ENCODE peak calls at places on chromosome 1, in five cellular contexts. F is fibroblast of mammary gland, G is PC-9, C is fibroblast of lung, M is kidney. D is an unnamed sample.

GRCh38 chr1:60008500-60008899 is 65.1 kb downstream of the C1orf87 start:
- DNase-seq in F (no peak), G (no peak), C (no peak), M (no peak), D (no peak)

GRCh38 chr1:81689531-81689941 is 111.2 kb upstream of the ADGRL2 start:
- DNase-seq in F (peak), G (peak), C (peak), M (no peak), D (peak)

GRCh38 chr1:30744060-30744756 is 13.4 kb downstream of the LAPTM5 start:
- DNase-seq in F (peak), G (no peak), C (peak), M (peak), D (peak)

GRCh38 chr1:46315669-46316403 is 12.3 kb downstream of the UQCRH start:
- DNase-seq in F (peak), G (no peak), C (peak), M (no peak), D (peak)

GRCh38 chr1:153113416-153113815 is at the start of gene SPRR2F:
- DNase-seq in F (no peak), G (no peak), C (no peak), M (no peak), D (no peak)

GRCh38 chr1:31795801-31796621 is 19.8 kb downstream of the SPOCD1 start:
- DNase-seq in F (peak), G (no peak), C (peak), M (peak), D (peak)

GRCh38 chr1:161200992-161201827 is 957 bp upstream of the NDUFS2 start:
- DNase-seq in F (peak), G (no peak), C (peak), M (peak), D (peak)

GRCh38 chr1:223487514-223488259 is 94.5 kb downstream of the CCDC185 start:
- DNase-seq in F (no peak), G (no peak), C (no peak), M (no peak), D (no peak)

GRCh38 chr1:19750101-19750881 is 49.4 kb downstream of the TMCO4 start:
- DNase-seq in F (peak), G (no peak), C (peak), M (no peak), D (peak)

GRCh38 chr1:154478639-154479038 is 23.4 kb upstream of the TDRD10 start:
- DNase-seq in F (peak), G (peak), C (peak), M (no peak), D (peak)

GRCh38 chr1:28322209-28322608 is 6.6 kb upstream of the MED18 start:
- DNase-seq in F (no peak), G (no peak), C (no peak), M (no peak), D (no peak)

GRCh38 chr1:84141177-84142003 is 2.7 kb upstream of the PRKACB start:
- DNase-seq in F (peak), G (no peak), C (peak), M (no peak), D (no peak)

GRCh38 chr1:10899490-10900264 is 103.2 kb upstream of the CASZ1 start:
- DNase-seq in F (peak), G (no peak), C (no peak), M (peak), D (no peak)

GRCh38 chr1:79044974-79045650 is 38.6 kb upstream of the ADGRL4 start:
- DNase-seq in F (peak), G (no peak), C (no peak), M (no peak), D (no peak)

GRCh38 chr1:108803548-108803947 is 53.3 kb downstream of the AKNAD1 start:
- DNase-seq in F (no peak), G (no peak), C (no peak), M (no peak), D (no peak)

GRCh38 chr1:227786673-227787512 is 28.6 kb upstream of the PRSS38 start:
- DNase-seq in F (no peak), G (no peak), C (no peak), M (peak), D (no peak)

GRCh38 chr1:2393471-2393877 is 1.8 kb downstream of the RER1 start:
- DNase-seq in F (no peak), G (no peak), C (no peak), M (peak), D (no peak)

GRCh38 chr1:40143891-40144575 is 17.2 kb upstream of the RLF start:
- DNase-seq in F (peak), G (peak), C (peak), M (no peak), D (peak)

GRCh38 chr1:41521766-41522165 is 37.3 kb upstream of the EDN2 start:
- DNase-seq in F (no peak), G (no peak), C (no peak), M (no peak), D (no peak)

GRCh38 chr1:180482425-180483275 is 19.7 kb downstream of the ACBD6 start:
- DNase-seq in F (peak), G (no peak), C (peak), M (no peak), D (peak)

GRCh38 chr1:94045465-94046056 is 75.4 kb downstream of the ABCA4 start:
- DNase-seq in F (peak), G (peak), C (peak), M (peak), D (peak)

GRCh38 chr1:83692524-83693336 is 306.2 kb downstream of the TTLL7 start:
- DNase-seq in F (no peak), G (peak), C (peak), M (peak), D (no peak)

GRCh38 chr1:200238311-200238710 is 171.5 kb downstream of the ZNF281 start:
- DNase-seq in F (peak), G (no peak), C (no peak), M (no peak), D (no peak)

GRCh38 chr1:41455479-41456271 is 28.8 kb downstream of the EDN2 start:
- DNase-seq in F (peak), G (no peak), C (peak), M (no peak), D (peak)

GRCh38 chr1:91645031-91645430 is 144.4 kb downstream of the CDC7 start:
- DNase-seq in F (no peak), G (no peak), C (no peak), M (no peak), D (no peak)

GRCh38 chr1:157994081-157994581 is 686 bp downstream of the KIRREL1 start:
- DNase-seq in F (no peak), G (no peak), C (no peak), M (peak), D (no peak)

GRCh38 chr1:233543338-233544255 is 70.3 kb upstream of the KCNK1 start:
- DNase-seq in F (peak), G (peak), C (peak), M (no peak), D (peak)

GRCh38 chr1:41874350-41874749 is 44.4 kb downstream of the HIVEP3 start:
- DNase-seq in F (no peak), G (no peak), C (no peak), M (no peak), D (no peak)

GRCh38 chr1:225941220-225941948 is at the start of gene LEFTY2:
- DNase-seq in F (no peak), G (no peak), C (no peak), M (peak), D (no peak)

GRCh38 chr1:81298321-81298720 is 502.4 kb upstream of the ADGRL2 start:
- DNase-seq in F (no peak), G (no peak), C (no peak), M (no peak), D (peak)

GRCh38 chr1:229514578-229515275 is 6.6 kb upstream of the NUP133 start:
- DNase-seq in F (peak), G (peak), C (peak), M (no peak), D (peak)

GRCh38 chr1:65958561-65959350 is 166.1 kb downstream of the PDE4B start:
- DNase-seq in F (peak), G (no peak), C (peak), M (no peak), D (peak)
- TF ChIP-seq CTCF in F (peak), G (peak), C (peak), M (peak), D (peak)

GRCh38 chr1:110070968-110071307 is 466 bp upstream of the ALX3 start:
- DNase-seq in F (no peak), G (no peak), C (no peak), M (no peak), D (no peak)
- H3K4me3 ChIP-seq in F (no peak), G (no peak), C (no peak), M (no peak), D (no peak)

GRCh38 chr1:203584507-203584906 is 42.1 kb upstream of the ATP2B4 start:
- DNase-seq in F (no peak), G (no peak), C (no peak), M (no peak), D (no peak)

GRCh38 chr1:203581841-203582240 is 44.8 kb upstream of the ATP2B4 start:
- DNase-seq in F (no peak), G (no peak), C (no peak), M (no peak), D (peak)

GRCh38 chr1:203586495-203586894 is 40.1 kb upstream of the ATP2B4 start:
- DNase-seq in F (no peak), G (no peak), C (no peak), M (no peak), D (no peak)

GRCh38 chr1:203582568-203582967 is 44.1 kb upstream of the ATP2B4 start:
- DNase-seq in F (no peak), G (no peak), C (no peak), M (no peak), D (no peak)

DNA sequence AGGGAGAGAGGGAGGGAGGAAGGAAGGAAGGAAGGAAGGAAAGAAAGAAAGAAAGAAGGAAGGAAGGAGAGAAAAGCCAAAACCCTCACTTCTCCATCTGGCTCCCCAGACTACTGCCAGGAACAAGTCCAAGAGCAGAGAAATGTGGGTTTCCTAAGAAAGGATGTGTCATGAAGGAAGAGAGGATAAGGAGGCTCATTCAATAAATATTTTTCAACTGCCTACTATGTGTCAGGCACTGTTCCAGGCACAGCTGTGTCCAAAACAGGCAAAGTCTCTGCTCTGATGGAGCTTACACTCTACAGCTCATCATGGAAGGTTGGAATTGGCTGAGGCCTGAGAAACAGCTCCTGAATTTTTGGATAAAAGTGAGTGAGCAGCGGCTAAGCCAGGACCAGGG is 42.6 kb upstream of the ATP2B4 start:
- DNase-seq in F (peak), G (no peak), C (peak), M (no peak), D (peak)
- TF ChIP-seq CTCF in F (no peak), G (no peak), C (no peak), M (no peak), D (no peak)

GRCh38 chr1:17191990-17192242 is 13.0 kb upstream of the PADI1 start:
- DNase-seq in F (no peak), G (no peak), C (no peak), M (no peak), D (no peak)
- H3K4me3 ChIP-seq in F (no peak), G (no peak), C (no peak), M (no peak), D (no peak)

GRCh38 chr1:3664700-3665375 is 12.5 kb downstream of the TP73 start:
- DNase-seq in F (no peak), G (no peak), C (no peak), M (no peak), D (no peak)

GRCh38 chr1:3661631-3662030 is 9.3 kb downstream of the TP73 start:
- DNase-seq in F (no peak), G (no peak), C (no peak), M (no peak), D (no peak)

GRCh38 chr1:3662080-3662671 is 9.9 kb downstream of the TP73 start:
- DNase-seq in F (no peak), G (no peak), C (no peak), M (peak), D (no peak)

GRCh38 chr1:3660704-3661103 is 8.4 kb downstream of the TP73 start:
- DNase-seq in F (no peak), G (no peak), C (no peak), M (no peak), D (no peak)

DNA sequence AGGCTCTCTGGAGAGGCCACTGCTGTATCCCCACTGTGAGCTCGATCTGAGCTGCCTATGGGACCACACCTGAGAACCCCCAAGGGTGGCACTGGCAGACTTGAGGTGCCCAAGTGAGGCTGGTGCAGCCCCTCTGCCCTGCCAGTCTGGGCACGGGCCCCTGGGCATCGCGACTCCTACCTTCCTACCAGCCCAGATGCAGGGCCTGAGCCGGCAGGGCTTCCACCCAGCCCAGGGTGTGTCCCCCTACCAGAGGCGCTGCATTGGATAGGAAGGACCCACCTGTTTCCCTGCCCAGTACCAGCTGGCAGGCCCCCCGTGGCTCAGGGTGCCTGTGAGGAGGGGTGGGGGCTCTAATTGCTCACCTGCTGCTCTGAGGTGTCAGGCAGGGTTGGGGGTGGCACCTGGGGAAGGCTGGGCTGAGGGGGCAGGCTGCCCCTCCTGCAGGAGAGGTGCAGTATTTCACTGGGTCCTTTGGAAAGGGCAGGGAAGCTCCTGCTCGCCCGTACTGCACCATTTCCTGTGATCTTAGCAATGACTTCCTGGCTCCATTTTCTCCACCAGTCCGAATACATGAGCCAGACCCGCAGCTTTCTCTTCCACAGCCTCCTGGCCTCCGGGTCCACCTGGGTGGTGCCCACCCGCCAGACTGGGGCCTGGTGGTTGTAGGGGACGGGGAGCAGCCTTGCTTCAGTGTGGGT is 11.8 kb downstream of the TP73 start:
- DNase-seq in F (no peak), G (no peak), C (no peak), M (peak), D (no peak)
- TF ChIP-seq CTCF in F (no peak), G (no peak), C (no peak), M (no peak), D (no peak)

GRCh38 chr1:33181906-33182305 is at the start of gene TRIM62:
- DNase-seq in F (peak), G (peak), C (peak), M (peak), D (peak)

GRCh38 chr1:33183306-33183705 is 1.5 kb upstream of the TRIM62 start:
- DNase-seq in F (no peak), G (no peak), C (no peak), M (no peak), D (no peak)

GRCh38 chr1:33181038-33181861 is 593 bp downstream of the TRIM62 start:
- DNase-seq in F (peak), G (peak), C (peak), M (peak), D (peak)

GRCh38 chr1:33182896-33183295 is 1.1 kb upstream of the TRIM62 start:
- DNase-seq in F (no peak), G (no peak), C (no peak), M (no peak), D (no peak)

DNA sequence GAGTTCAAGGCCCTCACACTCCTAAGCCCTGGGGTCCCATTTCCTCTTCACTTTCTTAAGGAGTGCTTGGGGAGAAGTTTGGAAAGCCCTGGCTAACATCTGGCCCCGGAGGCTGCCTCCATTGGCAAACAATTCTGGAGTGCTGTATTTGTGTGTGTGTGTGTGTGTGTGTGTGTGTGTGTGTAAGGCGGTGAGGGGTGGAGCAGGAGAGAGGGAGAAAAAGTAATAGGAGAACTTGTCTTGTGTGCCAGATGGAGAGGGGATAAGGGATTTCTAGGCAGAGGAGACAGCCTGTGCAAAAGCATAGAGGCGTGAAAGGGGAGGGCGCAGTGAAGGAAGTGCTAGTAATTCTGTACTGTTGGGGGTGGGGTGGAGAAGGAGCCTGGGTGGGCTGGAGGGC is 609 bp upstream of the TRIM62 start:
- DNase-seq in F (peak), G (no peak), C (peak), M (no peak), D (peak)
- H3K4me3 ChIP-seq in F (peak), G (peak), C (peak), M (peak), D (peak)

D was measured in AG10803.